ENCODE peak calls at places on chromosomes 16 and 17, in nine cellular contexts. K, X, W, H, P, T, V, Y and U are unnamed samples.

GRCh38 chr17:64781394-64781793 is 119.3 kb upstream of the SMURF2 start:
- DNase-seq in K (no peak), X (peak), W (no peak), H (no peak), P (peak), T (peak), V (no peak), Y (no peak), U (peak)

GRCh38 chr16:85172465-85173071 is 60.3 kb upstream of the CIBAR2 start:
- DNase-seq in K (no peak), X (no peak), W (no peak), H (peak), P (peak), T (peak), V (no peak), Y (peak), U (peak)

GRCh38 chr16:30778549-30779244 is 8.3 kb downstream of the ZNF629 start:
- DNase-seq in K (no peak), X (no peak), W (no peak), H (no peak), P (no peak), T (peak), V (no peak), Y (no peak), U (no peak)

GRCh38 chr17:80316431-80316830 is 55.8 kb downstream of the RNF213 start:
- DNase-seq in K (no peak), X (no peak), W (no peak), H (no peak), P (no peak), T (no peak), V (no peak), Y (no peak), U (no peak)

GRCh38 chr17:4598776-4599504 is 14.6 kb downstream of the SMTNL2 start:
- DNase-seq in K (peak), X (no peak), W (no peak), H (no peak), P (no peak), T (no peak), V (no peak), Y (no peak), U (no peak)

GRCh38 chr17:77375526-77375916 is 234.8 kb downstream of the SEC14L1 start:
- DNase-seq in K (no peak), X (no peak), W (no peak), H (no peak), P (no peak), T (no peak), V (no peak), Y (peak), U (no peak)

GRCh38 chr17:79019631-79020584 is 4.1 kb upstream of the C1QTNF1 start:
- DNase-seq in K (no peak), X (peak), W (peak), H (peak), P (peak), T (no peak), V (peak), Y (peak), U (peak)

GRCh38 chr17:64196626-64197025 is 66.4 kb downstream of the TEX2 start:
- DNase-seq in K (no peak), X (no peak), W (peak), H (peak), P (peak), T (no peak), V (no peak), Y (no peak), U (peak)

GRCh38 chr16:78775161-78775561 is 675.7 kb downstream of the WWOX start:
- DNase-seq in K (no peak), X (peak), W (no peak), H (no peak), P (no peak), T (no peak), V (no peak), Y (no peak), U (no peak)

GRCh38 chr17:66918896-66919295 is 45.6 kb upstream of the CACNG4 start:
- DNase-seq in K (no peak), X (no peak), W (no peak), H (no peak), P (no peak), T (no peak), V (no peak), Y (no peak), U (no peak)

GRCh38 chr16:69554495-69554894 is 11.3 kb upstream of the NFAT5 start:
- DNase-seq in K (no peak), X (no peak), W (no peak), H (no peak), P (no peak), T (no peak), V (no peak), Y (no peak), U (no peak)

GRCh38 chr17:63741251-63742049 is at the start of gene STRADA:
- DNase-seq in K (peak), X (peak), W (peak), H (peak), P (peak), T (peak), V (peak), Y (peak), U (peak)

GRCh38 chr17:76085066-76085730 is 6.2 kb downstream of the ZACN start:
- DNase-seq in K (no peak), X (no peak), W (no peak), H (no peak), P (no peak), T (no peak), V (no peak), Y (no peak), U (no peak)